ENCODE peak calls at places on chromosomes 11 and 22, in five cellular contexts. R is NCI-H2107, N is adrenal gland, E is tibial artery, D is neural progenitor cell. M is an unnamed sample.

GRCh38 chr11:109303342-109303741 is 118.6 kb upstream of the C11orf87 start:
- DNase-seq in D (no peak), E (no peak), N (no peak), R (no peak), M (no peak)

GRCh38 chr22:46578251-46578823 is 40.9 kb upstream of the CELSR1 start:
- DNase-seq in R (no peak), N (peak), E (no peak), D (no peak), M (no peak)

GRCh38 chr11:66126064-66126463 is 56.0 kb downstream of the PACS1 start:
- DNase-seq in N (no peak), E (no peak), R (no peak), D (no peak), M (no peak)

GRCh38 chr11:122104381-122104780 is 11.6 kb downstream of the BLID start:
- DNase-seq in D (no peak), N (no peak), R (no peak), E (no peak), M (no peak)

GRCh38 chr11:3837793-3838192 is 3.0 kb downstream of the RHOG start:
- DNase-seq in N (peak), R (no peak), D (no peak), E (peak), M (no peak)

GRCh38 chr22:34702279-34702678 is 363.7 kb upstream of the ISX start:
- DNase-seq in N (no peak), D (no peak), E (no peak), R (no peak), M (no peak)

GRCh38 chr11:88507771-88508557 is 170.4 kb upstream of the CTSC start:
- DNase-seq in R (no peak), D (peak), N (no peak), E (no peak), M (no peak)

GRCh38 chr11:117037279-117037951 is 60.8 kb downstream of the SIK3 start:
- DNase-seq in N (no peak), D (no peak), E (no peak), R (no peak), M (peak)

GRCh38 chr22:42343136-42343484 is 72.7 kb upstream of the TCF20 start:
- DNase-seq in D (no peak), E (no peak), R (no peak), N (no peak), M (no peak)

GRCh38 chr11:77547863-77548551 is 41.7 kb upstream of the AQP11 start:
- DNase-seq in D (peak), R (peak), E (peak), N (peak), M (peak)

GRCh38 chr11:67562951-67563350 is 20.7 kb upstream of the GSTP1 start:
- DNase-seq in D (no peak), N (no peak), E (no peak), R (no peak), M (no peak)

GRCh38 chr11:88312665-88313064 is 24.9 kb downstream of the CTSC start:
- DNase-seq in E (no peak), R (no peak), D (no peak), N (no peak), M (no peak)

GRCh38 chr22:19394274-19395050 is 37.1 kb downstream of the HIRA start:
- DNase-seq in D (no peak), E (no peak), N (no peak), R (no peak), M (no peak)

GRCh38 chr11:13105237-13105844 is 96.2 kb downstream of the RASSF10 start:
- DNase-seq in D (no peak), R (peak), N (no peak), E (peak), M (no peak)

GRCh38 chr11:9842923-9843322 is 179.0 kb downstream of the SWAP70 start:
- DNase-seq in D (no peak), R (no peak), N (no peak), E (no peak), M (no peak)

GRCh38 chr11:70481625-70482528 is 83.5 kb downstream of the CTTN start:
- DNase-seq in N (peak), D (no peak), E (no peak), R (no peak), M (no peak)

GRCh38 chr11:108912587-108912986 is 247.7 kb downstream of the DDX10 start:
- DNase-seq in R (no peak), N (no peak), E (no peak), D (no peak), M (no peak)

GRCh38 chr11:75004215-75004614 is 15.5 kb downstream of the NEU3 start:
- DNase-seq in N (no peak), R (no peak), D (no peak), E (no peak), M (no peak)

GRCh38 chr11:75654314-75654713 is 14.5 kb downstream of the MAP6 start:
- DNase-seq in E (no peak), N (no peak), R (no peak), D (no peak), M (no peak)

GRCh38 chr11:66221726-66222236 is 46.7 kb upstream of the RAB1B start:
- DNase-seq in N (no peak), D (no peak), E (peak), R (no peak), M (no peak)

GRCh38 chr22:47850644-47851151 is 1088.2 kb downstream of the TBC1D22A start:
- DNase-seq in R (no peak), D (peak), N (no peak), E (no peak), M (no peak)

GRCh38 chr11:124669193-124669592 is 4.3 kb downstream of the SIAE start:
- DNase-seq in R (no peak), N (peak), D (peak), E (peak), M (peak)

GRCh38 chr11:86803641-86804040 is 3.3 kb downstream of the PRSS23 start:
- DNase-seq in E (no peak), R (no peak), D (no peak), N (no peak), M (no peak)

GRCh38 chr22:20994902-20995241 is 7.0 kb downstream of the THAP7 start:
- DNase-seq in N (no peak), E (no peak), D (no peak), R (no peak), M (no peak)

GRCh38 chr11:69828971-69829344 is 9.7 kb upstream of the FGF3 start:
- DNase-seq in D (no peak), N (no peak), E (no peak), R (no peak), M (no peak)

GRCh38 chr11:697811-698311 is 2.2 kb downstream of the TMEM80 start:
- DNase-seq in D (no peak), N (no peak), R (no peak), E (no peak), M (no peak)

GRCh38 chr11:76654980-76655379 is 15.6 kb downstream of the LRRC32 start:
- DNase-seq in N (no peak), R (no peak), E (peak), D (no peak), M (no peak)

GRCh38 chr11:131530411-131530810 is 160.0 kb downstream of the NTM start:
- DNase-seq in R (no peak), N (no peak), D (no peak), E (no peak), M (no peak)

GRCh38 chr22:31048570-31048969 is 32.5 kb upstream of the SMTN start:
- DNase-seq in N (no peak), E (no peak), R (no peak), D (no peak), M (no peak)

GRCh38 chr11:107017433-107018227 is 646 bp downstream of the GUCY1A2 start:
- DNase-seq in E (no peak), R (no peak), N (peak), D (peak), M (no peak)

GRCh38 chr11:7597620-7598019 is 75.7 kb downstream of the CYB5R2 start:
- DNase-seq in N (no peak), D (no peak), E (no peak), R (no peak), M (no peak)

GRCh38 chr11:76329983-76330382 is 50.9 kb downstream of the THAP12 start:
- DNase-seq in N (no peak), R (no peak), D (peak), E (no peak), M (no peak)